ENCODE peak calls at places on chromosomes 13 and 19, in four cellular contexts. C is activated CD4-positive, alpha-beta T cell treated with anti-CD3 and anti-CD28 coated beads, Interleukin-2, amount 50 U/mL, for 4 hours; Z is aorta; M is amygdala. G is an unnamed sample.

GRCh38 chr13:54799621-54800226 is 1771.1 kb downstream of the OLFM4 start:
- DNase-seq in C (no peak), Z (no peak), M (no peak), G (no peak)

GRCh38 chr13:43136940-43137574 is 113.7 kb downstream of the DNAJC15 start:
- DNase-seq in C (no peak), Z (no peak), M (no peak), G (no peak)

GRCh38 chr13:43783820-43784219 is 3.0 kb downstream of the ENOX1 start:
- DNase-seq in C (no peak), Z (no peak), M (no peak), G (no peak)

GRCh38 chr13:78160793-78161192 is 242.2 kb upstream of the EDNRB start:
- DNase-seq in C (no peak), Z (no peak), M (no peak), G (no peak)

GRCh38 chr13:107025991-107026390 is 458.1 kb upstream of the ARGLU1 start:
- DNase-seq in C (no peak), Z (peak), M (no peak), G (no peak)

GRCh38 chr13:101465877-101466276 is 13.4 kb downstream of the ITGBL1 start:
- DNase-seq in C (no peak), Z (no peak), M (no peak), G (no peak)

GRCh38 chr19:41821003-41821735 is 23.3 kb downstream of the LYPD4 start:
- DNase-seq in C (peak), Z (peak), M (no peak), G (peak)

GRCh38 chr13:23963947-23964346 is 66.6 kb upstream of the C1QTNF9B start:
- DNase-seq in C (no peak), Z (no peak), M (no peak), G (no peak)

GRCh38 chr19:46453661-46454060 is 17.7 kb downstream of the PNMA8A start:
- DNase-seq in C (no peak), Z (peak), M (no peak), G (no peak)

GRCh38 chr19:33780251-33780650 is 16.4 kb upstream of the KCTD15 start:
- DNase-seq in C (no peak), Z (no peak), M (no peak), G (no peak)

GRCh38 chr13:62320731-62321130 is 905.1 kb upstream of the PCDH20 start:
- DNase-seq in C (no peak), Z (no peak), M (no peak), G (no peak)

GRCh38 chr19:5154799-5155426 is 185.7 kb downstream of the PTPRS start:
- DNase-seq in C (no peak), Z (peak), M (no peak), G (no peak)

GRCh38 chr19:4807188-4807587 is 15.7 kb downstream of the FEM1A start:
- DNase-seq in C (no peak), Z (no peak), M (no peak), G (no peak)

GRCh38 chr13:44032801-44033200 is 153.1 kb downstream of the LACC1 start:
- DNase-seq in C (no peak), Z (no peak), M (no peak), G (no peak)

GRCh38 chr19:55216461-55217198 is 7.3 kb upstream of the PTPRH start:
- DNase-seq in C (no peak), Z (peak), M (no peak), G (peak)

GRCh38 chr19:44356383-44357111 is at the start of gene ZNF112:
- DNase-seq in C (no peak), Z (peak), M (peak), G (peak)

GRCh38 chr13:34207334-34207733 is 389.4 kb downstream of the RFC3 start:
- DNase-seq in C (no peak), Z (peak), M (no peak), G (no peak)

GRCh38 chr19:28794301-28794700 is 418.6 kb downstream of the UQCRFS1 start:
- DNase-seq in C (no peak), Z (no peak), M (no peak), G (no peak)

GRCh38 chr13:39840201-39840600 is 184.7 kb downstream of the COG6 start:
- DNase-seq in C (no peak), Z (no peak), M (no peak), G (no peak)

GRCh38 chr19:54329476-54330165 is 9.3 kb downstream of the LILRA4 start:
- DNase-seq in C (no peak), Z (no peak), M (no peak), G (no peak)

GRCh38 chr13:26482451-26483197 is 74.9 kb upstream of the WASF3 start:
- DNase-seq in C (peak), Z (no peak), M (no peak), G (peak)

GRCh38 chr13:113879506-113880360 is 15.9 kb upstream of the GAS6 start:
- DNase-seq in C (no peak), Z (no peak), M (no peak), G (no peak)

GRCh38 chr19:14113762-14114414 is 3.7 kb downstream of the PRKACA start:
- DNase-seq in C (peak), Z (no peak), M (no peak), G (no peak)

GRCh38 chr13:45393941-45394570 is 24.1 kb downstream of the SLC25A30 start:
- DNase-seq in C (peak), Z (no peak), M (no peak), G (peak)

GRCh38 chr19:46180701-46181385 is 32.8 kb downstream of the IGFL2 start:
- DNase-seq in C (no peak), Z (no peak), M (no peak), G (no peak)

GRCh38 chr13:99979453-99980200 is 2.0 kb upstream of the ZIC2 start:
- DNase-seq in C (no peak), Z (peak), M (no peak), G (no peak)

GRCh38 chr19:55585658-55586339 is 5.2 kb upstream of the ZNF579 start:
- DNase-seq in C (no peak), Z (peak), M (no peak), G (peak)

GRCh38 chr19:44447864-44448674 is at the start of gene ZNF229:
- DNase-seq in C (peak), Z (peak), M (no peak), G (peak)

GRCh38 chr13:48728226-48728625 is 74.5 kb downstream of the CYSLTR2 start:
- DNase-seq in C (no peak), Z (no peak), M (no peak), G (no peak)

GRCh38 chr19:12986726-12987125 is 8.5 kb upstream of the NFIX start:
- DNase-seq in C (no peak), Z (no peak), M (no peak), G (no peak)

GRCh38 chr19:33904681-33905080 is 108.0 kb downstream of the KCTD15 start:
- DNase-seq in C (no peak), Z (peak), M (no peak), G (no peak)

GRCh38 chr19:47518139-47518538 is 3.3 kb upstream of the NAPA start:
- DNase-seq in C (peak), Z (no peak), M (no peak), G (no peak)

GRCh38 chr13:36750946-36751345 is 68.1 kb upstream of the RFXAP start:
- DNase-seq in C (no peak), Z (no peak), M (no peak), G (no peak)

GRCh38 chr13:49441846-49442245 is 2.0 kb downstream of the CAB39L start:
- DNase-seq in C (no peak), Z (no peak), M (no peak), G (no peak)

GRCh38 chr13:112670118-112670517 is 19.7 kb upstream of the ATP11A start:
- DNase-seq in C (no peak), Z (no peak), M (no peak), G (no peak)

GRCh38 chr13:44402902-44403719 is 29.5 kb downstream of the SERP2 start:
- DNase-seq in C (no peak), Z (peak), M (no peak), G (no peak)

GRCh38 chr13:29511980-29512379 is 83.5 kb downstream of the SLC7A1 start:
- DNase-seq in C (no peak), Z (no peak), M (no peak), G (no peak)

GRCh38 chr13:32829269-32829668 is 187.0 kb upstream of the KL start:
- DNase-seq in C (no peak), Z (no peak), M (no peak), G (no peak)

GRCh38 chr13:56986121-56986520 is 154.6 kb upstream of the PRR20A start:
- DNase-seq in C (no peak), Z (no peak), M (no peak), G (no peak)

GRCh38 chr19:10086032-10086903 is at the start of gene SHFL:
- DNase-seq in C (peak), Z (peak), M (no peak), G (peak)